ENCODE peak calls at places on chromosomes 6 and 20, in six cellular contexts. One of them, this sample, is unnamed.

GRCh38 chr6:8888468-8888867 is 453.1 kb upstream of the SLC35B3 start:
- DNase-seq in pulmonary artery endothelial cell: no peak
- DNase-seq in colonic mucosa: no peak
- DNase-seq in fibroblast of lung: no peak
- DNase-seq in fibroblast of mammary gland: no peak
- DNase-seq in hypothalamus: no peak
- DNase-seq in this sample: no peak

GRCh38 chr6:30322527-30323501 is 3.9 kb upstream of the TRIM39 start:
- DNase-seq in pulmonary artery endothelial cell: no peak
- DNase-seq in colonic mucosa: no peak
- DNase-seq in fibroblast of lung: peak
- DNase-seq in fibroblast of mammary gland: peak
- DNase-seq in hypothalamus: no peak
- DNase-seq in this sample: no peak

GRCh38 chr20:40691566-40692239 is 2.7 kb upstream of the MAFB start:
- DNase-seq in pulmonary artery endothelial cell: no peak
- DNase-seq in colonic mucosa: no peak
- DNase-seq in fibroblast of lung: no peak
- DNase-seq in fibroblast of mammary gland: no peak
- DNase-seq in hypothalamus: no peak
- DNase-seq in this sample: no peak

GRCh38 chr6:25617997-25618396 is 34.0 kb upstream of the SCGN start:
- DNase-seq in pulmonary artery endothelial cell: no peak
- DNase-seq in colonic mucosa: no peak
- DNase-seq in fibroblast of lung: no peak
- DNase-seq in fibroblast of mammary gland: no peak
- DNase-seq in hypothalamus: no peak
- DNase-seq in this sample: no peak

GRCh38 chr6:51398064-51398740 is 579.5 kb downstream of the TFAP2B start:
- DNase-seq in pulmonary artery endothelial cell: no peak
- DNase-seq in colonic mucosa: no peak
- DNase-seq in fibroblast of lung: peak
- DNase-seq in fibroblast of mammary gland: no peak
- DNase-seq in hypothalamus: no peak
- DNase-seq in this sample: no peak

GRCh38 chr6:112717856-112718255 is 370.7 kb downstream of the RFPL4B start:
- DNase-seq in pulmonary artery endothelial cell: no peak
- DNase-seq in colonic mucosa: no peak
- DNase-seq in fibroblast of lung: peak
- DNase-seq in fibroblast of mammary gland: peak
- DNase-seq in hypothalamus: no peak
- DNase-seq in this sample: no peak

GRCh38 chr6:470901-471448 is 79.4 kb downstream of the IRF4 start:
- DNase-seq in pulmonary artery endothelial cell: no peak
- DNase-seq in colonic mucosa: no peak
- DNase-seq in fibroblast of lung: no peak
- DNase-seq in fibroblast of mammary gland: no peak
- DNase-seq in hypothalamus: no peak
- DNase-seq in this sample: no peak

GRCh38 chr6:11766056-11766455 is 12.5 kb downstream of the ADTRP start:
- DNase-seq in pulmonary artery endothelial cell: no peak
- DNase-seq in colonic mucosa: no peak
- DNase-seq in fibroblast of lung: peak
- DNase-seq in fibroblast of mammary gland: no peak
- DNase-seq in hypothalamus: no peak
- DNase-seq in this sample: no peak

GRCh38 chr20:63772781-63773520 is 33.4 kb downstream of the SLC2A4RG start:
- DNase-seq in pulmonary artery endothelial cell: no peak
- DNase-seq in colonic mucosa: no peak
- DNase-seq in fibroblast of lung: no peak
- DNase-seq in fibroblast of mammary gland: no peak
- DNase-seq in hypothalamus: no peak
- DNase-seq in this sample: no peak

GRCh38 chr6:155943635-155944034 is 488.0 kb upstream of the NOX3 start:
- DNase-seq in pulmonary artery endothelial cell: no peak
- DNase-seq in colonic mucosa: no peak
- DNase-seq in fibroblast of lung: peak
- DNase-seq in fibroblast of mammary gland: no peak
- DNase-seq in hypothalamus: no peak
- DNase-seq in this sample: no peak

GRCh38 chr6:120924214-120924613 is 410.1 kb downstream of the TBC1D32 start:
- DNase-seq in pulmonary artery endothelial cell: no peak
- DNase-seq in colonic mucosa: no peak
- DNase-seq in fibroblast of lung: no peak
- DNase-seq in fibroblast of mammary gland: no peak
- DNase-seq in hypothalamus: no peak
- DNase-seq in this sample: no peak

GRCh38 chr6:51550243-51550642 is 537.2 kb downstream of the PKHD1 start:
- DNase-seq in pulmonary artery endothelial cell: no peak
- DNase-seq in colonic mucosa: no peak
- DNase-seq in fibroblast of lung: no peak
- DNase-seq in fibroblast of mammary gland: no peak
- DNase-seq in hypothalamus: no peak
- DNase-seq in this sample: no peak

GRCh38 chr6:149094934-149095341 is 222.6 kb upstream of the TAB2 start:
- DNase-seq in pulmonary artery endothelial cell: no peak
- DNase-seq in colonic mucosa: no peak
- DNase-seq in fibroblast of lung: peak
- DNase-seq in fibroblast of mammary gland: peak
- DNase-seq in hypothalamus: no peak
- DNase-seq in this sample: no peak

GRCh38 chr20:24808616-24809015 is 140.5 kb upstream of the CST7 start:
- DNase-seq in pulmonary artery endothelial cell: no peak
- DNase-seq in colonic mucosa: no peak
- DNase-seq in fibroblast of lung: no peak
- DNase-seq in fibroblast of mammary gland: no peak
- DNase-seq in hypothalamus: no peak
- DNase-seq in this sample: no peak

GRCh38 chr6:144590540-144590939 is 305.4 kb downstream of the UTRN start:
- DNase-seq in pulmonary artery endothelial cell: no peak
- DNase-seq in colonic mucosa: no peak
- DNase-seq in fibroblast of lung: no peak
- DNase-seq in fibroblast of mammary gland: no peak
- DNase-seq in hypothalamus: no peak
- DNase-seq in this sample: no peak

GRCh38 chr6:21826031-21826430 is 232.5 kb downstream of the SOX4 start:
- DNase-seq in pulmonary artery endothelial cell: no peak
- DNase-seq in colonic mucosa: no peak
- DNase-seq in fibroblast of lung: peak
- DNase-seq in fibroblast of mammary gland: no peak
- DNase-seq in hypothalamus: no peak
- DNase-seq in this sample: no peak

GRCh38 chr6:25254671-25255070 is 24.5 kb upstream of the CARMIL1 start:
- DNase-seq in pulmonary artery endothelial cell: no peak
- DNase-seq in colonic mucosa: no peak
- DNase-seq in fibroblast of lung: no peak
- DNase-seq in fibroblast of mammary gland: peak
- DNase-seq in hypothalamus: no peak
- DNase-seq in this sample: no peak

GRCh38 chr6:31067881-31068737 is 44.3 kb downstream of the C6orf15 start:
- DNase-seq in pulmonary artery endothelial cell: no peak
- DNase-seq in colonic mucosa: no peak
- DNase-seq in fibroblast of lung: no peak
- DNase-seq in fibroblast of mammary gland: no peak
- DNase-seq in hypothalamus: no peak
- DNase-seq in this sample: no peak

GRCh38 chr6:130037207-130037811 is 18.9 kb downstream of the L3MBTL3 start:
- DNase-seq in pulmonary artery endothelial cell: no peak
- DNase-seq in colonic mucosa: no peak
- DNase-seq in fibroblast of lung: no peak
- DNase-seq in fibroblast of mammary gland: peak
- DNase-seq in hypothalamus: no peak
- DNase-seq in this sample: no peak

GRCh38 chr20:8331740-8332412 is 199.8 kb downstream of the PLCB1 start:
- DNase-seq in pulmonary artery endothelial cell: no peak
- DNase-seq in colonic mucosa: no peak
- DNase-seq in fibroblast of lung: peak
- DNase-seq in fibroblast of mammary gland: peak
- DNase-seq in hypothalamus: peak
- DNase-seq in this sample: no peak

GRCh38 chr6:16352258-16352635 is 113.9 kb downstream of the GMPR start:
- DNase-seq in pulmonary artery endothelial cell: no peak
- DNase-seq in colonic mucosa: no peak
- DNase-seq in fibroblast of lung: peak
- DNase-seq in fibroblast of mammary gland: peak
- DNase-seq in hypothalamus: no peak
- DNase-seq in this sample: no peak

GRCh38 chr6:152160346-152160745 is 352.9 kb downstream of the ESR1 start:
- DNase-seq in pulmonary artery endothelial cell: no peak
- DNase-seq in colonic mucosa: no peak
- DNase-seq in fibroblast of lung: no peak
- DNase-seq in fibroblast of mammary gland: no peak
- DNase-seq in hypothalamus: no peak
- DNase-seq in this sample: no peak

GRCh38 chr6:30411515-30412207 is 66.7 kb downstream of the RPP21 start:
- DNase-seq in pulmonary artery endothelial cell: no peak
- DNase-seq in colonic mucosa: peak
- DNase-seq in fibroblast of lung: peak
- DNase-seq in fibroblast of mammary gland: peak
- DNase-seq in hypothalamus: peak
- DNase-seq in this sample: no peak

GRCh38 chr6:24876496-24877465 is 59.0 kb downstream of the RIPOR2 start:
- DNase-seq in pulmonary artery endothelial cell: no peak
- DNase-seq in colonic mucosa: no peak
- DNase-seq in fibroblast of lung: no peak
- DNase-seq in fibroblast of mammary gland: no peak
- DNase-seq in hypothalamus: no peak
- DNase-seq in this sample: no peak

GRCh38 chr6:137874204-137875001 is 7.3 kb downstream of the TNFAIP3 start:
- DNase-seq in pulmonary artery endothelial cell: no peak
- DNase-seq in colonic mucosa: peak
- DNase-seq in fibroblast of lung: no peak
- DNase-seq in fibroblast of mammary gland: peak
- DNase-seq in hypothalamus: no peak
- DNase-seq in this sample: no peak

GRCh38 chr6:8082954-8083858 is 19.0 kb upstream of the BLOC1S5 start:
- DNase-seq in pulmonary artery endothelial cell: peak
- DNase-seq in colonic mucosa: no peak
- DNase-seq in fibroblast of lung: peak
- DNase-seq in fibroblast of mammary gland: peak
- DNase-seq in hypothalamus: no peak
- DNase-seq in this sample: peak

GRCh38 chr6:21987501-21987957 is 309.3 kb downstream of the PRL start:
- DNase-seq in pulmonary artery endothelial cell: peak
- DNase-seq in colonic mucosa: peak
- DNase-seq in fibroblast of lung: peak
- DNase-seq in fibroblast of mammary gland: peak
- DNase-seq in hypothalamus: peak
- DNase-seq in this sample: peak

GRCh38 chr6:52881996-52882841 is 27.3 kb downstream of the GSTA3 start:
- DNase-seq in pulmonary artery endothelial cell: peak
- DNase-seq in colonic mucosa: peak
- DNase-seq in fibroblast of lung: peak
- DNase-seq in fibroblast of mammary gland: peak
- DNase-seq in hypothalamus: peak
- DNase-seq in this sample: peak

GRCh38 chr6:17705428-17705777 is 1.3 kb downstream of the NUP153 start:
- DNase-seq in pulmonary artery endothelial cell: no peak
- DNase-seq in colonic mucosa: no peak
- DNase-seq in fibroblast of lung: peak
- DNase-seq in fibroblast of mammary gland: peak
- DNase-seq in hypothalamus: no peak
- DNase-seq in this sample: no peak

GRCh38 chr6:135086414-135086764 is 31.8 kb upstream of the HBS1L start:
- DNase-seq in pulmonary artery endothelial cell: no peak
- DNase-seq in colonic mucosa: no peak
- DNase-seq in fibroblast of lung: no peak
- DNase-seq in fibroblast of mammary gland: no peak
- DNase-seq in hypothalamus: no peak
- DNase-seq in this sample: no peak

GRCh38 chr6:106546322-106547052 is 82.8 kb downstream of the RTN4IP1 start:
- DNase-seq in pulmonary artery endothelial cell: peak
- DNase-seq in colonic mucosa: no peak
- DNase-seq in fibroblast of lung: peak
- DNase-seq in fibroblast of mammary gland: peak
- DNase-seq in hypothalamus: no peak
- DNase-seq in this sample: no peak

GRCh38 chr20:63957690-63958441 is 1.6 kb upstream of the UCKL1 start:
- DNase-seq in pulmonary artery endothelial cell: no peak
- DNase-seq in colonic mucosa: peak
- DNase-seq in fibroblast of lung: peak
- DNase-seq in fibroblast of mammary gland: peak
- DNase-seq in hypothalamus: no peak
- DNase-seq in this sample: no peak

GRCh38 chr6:90000864-90001731 is 106.8 kb downstream of the GJA10 start:
- DNase-seq in pulmonary artery endothelial cell: no peak
- DNase-seq in colonic mucosa: no peak
- DNase-seq in fibroblast of lung: peak
- DNase-seq in fibroblast of mammary gland: peak
- DNase-seq in hypothalamus: no peak
- DNase-seq in this sample: no peak

GRCh38 chr20:46367967-46368901 is 38.2 kb downstream of the ELMO2 start:
- DNase-seq in pulmonary artery endothelial cell: no peak
- DNase-seq in colonic mucosa: no peak
- DNase-seq in fibroblast of lung: no peak
- DNase-seq in fibroblast of mammary gland: no peak
- DNase-seq in hypothalamus: no peak
- DNase-seq in this sample: peak

GRCh38 chr20:57156050-57156770 is 110.2 kb downstream of the BMP7 start:
- DNase-seq in pulmonary artery endothelial cell: no peak
- DNase-seq in colonic mucosa: no peak
- DNase-seq in fibroblast of lung: no peak
- DNase-seq in fibroblast of mammary gland: no peak
- DNase-seq in hypothalamus: no peak
- DNase-seq in this sample: no peak

GRCh38 chr6:124958759-124959354 is 3.4 kb upstream of the RNF217 start:
- DNase-seq in pulmonary artery endothelial cell: no peak
- DNase-seq in colonic mucosa: no peak
- DNase-seq in fibroblast of lung: peak
- DNase-seq in fibroblast of mammary gland: peak
- DNase-seq in hypothalamus: no peak
- DNase-seq in this sample: no peak

GRCh38 chr20:63979549-63980316 is at the start of gene SAMD10:
- DNase-seq in pulmonary artery endothelial cell: no peak
- DNase-seq in colonic mucosa: peak
- DNase-seq in fibroblast of lung: peak
- DNase-seq in fibroblast of mammary gland: no peak
- DNase-seq in hypothalamus: peak
- DNase-seq in this sample: no peak